ENCODE peak calls at places on chromosomes 5 and 9, in five cellular contexts. I, M, R, Y and F are unnamed samples.

GRCh38 chr5:56512314-56512996 is 279.3 kb upstream of the ANKRD55 start:
- DNase-seq in I (peak), M (no peak), R (no peak), Y (no peak), F (no peak)

GRCh38 chr5:79932510-79933504 is 58.3 kb downstream of the MTX3 start:
- DNase-seq in I (no peak), M (no peak), R (no peak), Y (no peak), F (no peak)

GRCh38 chr5:156094001-156094400 is 233.0 kb upstream of the SGCD start:
- DNase-seq in I (no peak), M (no peak), R (no peak), Y (no peak), F (no peak)

GRCh38 chr5:172110921-172111873 is 76.8 kb downstream of the STK10 start:
- DNase-seq in I (peak), M (peak), R (no peak), Y (peak), F (no peak)

GRCh38 chr5:42636946-42637345 is 119.7 kb upstream of the CCDC152 start:
- DNase-seq in I (no peak), M (no peak), R (no peak), Y (no peak), F (no peak)

GRCh38 chr5:144710620-144711019 is 539.9 kb downstream of the KCTD16 start:
- DNase-seq in I (no peak), M (no peak), R (no peak), Y (no peak), F (no peak)

GRCh38 chr9:133677126-133678010 is 41.2 kb downstream of the DBH start:
- DNase-seq in I (peak), M (peak), R (no peak), Y (peak), F (no peak)

GRCh38 chr9:134215709-134216448 is 51.5 kb upstream of the RNU6ATAC start:
- DNase-seq in I (no peak), M (no peak), R (no peak), Y (no peak), F (no peak)

GRCh38 chr9:131621551-131622321 is 76.4 kb downstream of the PRRT1B start:
- DNase-seq in I (no peak), M (no peak), R (no peak), Y (no peak), F (no peak)

GRCh38 chr9:129554649-129555048 is 66.3 kb downstream of the C9orf50 start:
- DNase-seq in I (no peak), M (no peak), R (no peak), Y (no peak), F (no peak)

GRCh38 chr5:114898602-114899001 is 271.1 kb downstream of the TRIM36 start:
- DNase-seq in I (no peak), M (no peak), R (no peak), Y (no peak), F (no peak)

GRCh38 chr9:125142560-125143376 is 560 bp downstream of the SCAI start:
- DNase-seq in I (peak), M (peak), R (no peak), Y (no peak), F (no peak)

GRCh38 chr9:124284940-124285441 is 27.2 kb downstream of the NEK6 start:
- DNase-seq in I (no peak), M (no peak), R (no peak), Y (no peak), F (no peak)

GRCh38 chr9:133715295-133715865 is 22.8 kb downstream of the SARDH start:
- DNase-seq in I (no peak), M (no peak), R (no peak), Y (no peak), F (no peak)

GRCh38 chr9:109779711-109780452 is at the start of gene PALM2AKAP2:
- DNase-seq in I (peak), M (no peak), R (peak), Y (peak), F (no peak)

GRCh38 chr5:180352116-180352975 is 790 bp downstream of the GFPT2 start:
- DNase-seq in I (no peak), M (no peak), R (no peak), Y (no peak), F (no peak)

GRCh38 chr5:139926797-139927503 is 116.1 kb downstream of the NRG2 start:
- DNase-seq in I (no peak), M (no peak), R (no peak), Y (no peak), F (no peak)

GRCh38 chr5:87705876-87706275 is 293.1 kb upstream of the CCNH start:
- DNase-seq in I (no peak), M (no peak), R (no peak), Y (no peak), F (no peak)

GRCh38 chr9:112833081-112833480 is 57.6 kb downstream of the SLC46A2 start:
- DNase-seq in I (no peak), M (no peak), R (no peak), Y (no peak), F (no peak)

GRCh38 chr9:134455537-134455936 is 129.3 kb downstream of the RXRA start:
- DNase-seq in I (no peak), M (no peak), R (no peak), Y (no peak), F (no peak)

GRCh38 chr9:97563458-97564135 is 62.1 kb downstream of the TMOD1 start:
- DNase-seq in I (no peak), M (no peak), R (no peak), Y (no peak), F (peak)

GRCh38 chr5:124457101-124457500 is 289.3 kb downstream of the ZNF608 start:
- DNase-seq in I (no peak), M (no peak), R (no peak), Y (no peak), F (no peak)

GRCh38 chr5:168317521-168318147 is 26.2 kb downstream of the WWC1 start:
- DNase-seq in I (no peak), M (no peak), R (peak), Y (no peak), F (peak)

GRCh38 chr5:135266975-135267374 is 132.1 kb downstream of the MACROH2A1 start:
- DNase-seq in I (no peak), M (no peak), R (no peak), Y (no peak), F (no peak)

GRCh38 chr5:3671366-3671765 is 75.7 kb downstream of the IRX1 start:
- DNase-seq in I (no peak), M (no peak), R (no peak), Y (no peak), F (no peak)

GRCh38 chr9:132078369-132079356 is 1.0 kb downstream of the MED27 start:
- DNase-seq in I (peak), M (peak), R (no peak), Y (peak), F (no peak)

GRCh38 chr5:59390074-59390659 is 503.4 kb downstream of the PDE4D start:
- DNase-seq in I (no peak), M (no peak), R (peak), Y (peak), F (no peak)

GRCh38 chr5:57442080-57442839 is 40.4 kb downstream of the ACTBL2 start:
- DNase-seq in I (peak), M (no peak), R (no peak), Y (no peak), F (peak)

GRCh38 chr9:88773627-88774244 is 217.5 kb upstream of the S1PR3 start:
- DNase-seq in I (no peak), M (no peak), R (no peak), Y (no peak), F (no peak)

GRCh38 chr5:129099184-129099570 is 4.6 kb downstream of the ISOC1 start:
- DNase-seq in I (no peak), M (no peak), R (no peak), Y (no peak), F (no peak)

GRCh38 chr5:72270037-72270436 is 50.0 kb downstream of the MRPS27 start:
- DNase-seq in I (no peak), M (no peak), R (no peak), Y (no peak), F (no peak)

GRCh38 chr5:77251921-77252320 is 41.4 kb downstream of the PDE8B start:
- DNase-seq in I (no peak), M (no peak), R (no peak), Y (no peak), F (no peak)

GRCh38 chr5:73442960-73443627 is 5.5 kb downstream of the FOXD1 start:
- DNase-seq in I (no peak), M (no peak), R (no peak), Y (no peak), F (no peak)

GRCh38 chr5:159166416-159166815 is 42.9 kb downstream of the RNF145 start:
- DNase-seq in I (no peak), M (no peak), R (no peak), Y (no peak), F (no peak)

GRCh38 chr5:60229786-60230185 is 336.3 kb upstream of the PDE4D start:
- DNase-seq in I (no peak), M (no peak), R (no peak), Y (no peak), F (no peak)

GRCh38 chr5:62538017-62538942 is 40.3 kb upstream of the LRRC70 start:
- DNase-seq in I (peak), M (no peak), R (no peak), Y (no peak), F (no peak)

GRCh38 chr5:163917741-163918140 is 412.3 kb downstream of the MAT2B start:
- DNase-seq in I (no peak), M (no peak), R (no peak), Y (no peak), F (no peak)